ENCODE peak calls at places on chromosomes 5 and 9, in six cellular contexts. One of them, this sample, is unnamed.

GRCh38 chr5:140113180-140113698 is 670 bp upstream of the PURA start:
- DNase-seq in stomach: no peak
- DNase-seq in upper lobe of right lung: peak; percentile 69
- DNase-seq in WERI-Rb-1: peak; percentile 82
- DNase-seq in dorsolateral prefrontal cortex: peak; percentile 30
- DNase-seq in brain microvascular endothelial cell: no peak
- DNase-seq in this sample: peak; percentile 15

GRCh38 chr9:121294181-121294743 is 26.3 kb downstream of the GSN start:
- DNase-seq in upper lobe of right lung: no peak
- DNase-seq in dorsolateral prefrontal cortex: no peak
- DNase-seq in stomach: no peak
- DNase-seq in WERI-Rb-1: no peak
- DNase-seq in brain microvascular endothelial cell: no peak
- DNase-seq in this sample: peak; percentile 82

GRCh38 chr5:115532517-115532916 is 12.1 kb downstream of the FEM1C start:
- DNase-seq in WERI-Rb-1: no peak
- DNase-seq in dorsolateral prefrontal cortex: no peak
- DNase-seq in upper lobe of right lung: no peak
- DNase-seq in brain microvascular endothelial cell: no peak
- DNase-seq in stomach: no peak
- DNase-seq in this sample: no peak

GRCh38 chr9:134650431-134651190 is 9.0 kb downstream of the COL5A1 start:
- DNase-seq in upper lobe of right lung: peak; percentile 51
- DNase-seq in dorsolateral prefrontal cortex: no peak
- DNase-seq in WERI-Rb-1: no peak
- DNase-seq in stomach: no peak
- DNase-seq in brain microvascular endothelial cell: no peak
- DNase-seq in this sample: peak; percentile 12

GRCh38 chr9:21709464-21710058 is 92.9 kb upstream of the MTAP start:
- DNase-seq in brain microvascular endothelial cell: peak; percentile 64
- DNase-seq in upper lobe of right lung: no peak
- DNase-seq in WERI-Rb-1: peak; percentile 65
- DNase-seq in stomach: peak; percentile 72
- DNase-seq in dorsolateral prefrontal cortex: no peak
- DNase-seq in this sample: no peak

GRCh38 chr5:159897786-159898393 is 18.4 kb upstream of the ADRA1B start:
- DNase-seq in dorsolateral prefrontal cortex: no peak
- DNase-seq in stomach: no peak
- DNase-seq in brain microvascular endothelial cell: no peak
- DNase-seq in upper lobe of right lung: no peak
- DNase-seq in WERI-Rb-1: no peak
- DNase-seq in this sample: peak; percentile 29

GRCh38 chr9:29144476-29144875 is 1571.2 kb upstream of the C9orf72 start:
- DNase-seq in stomach: no peak
- DNase-seq in dorsolateral prefrontal cortex: no peak
- DNase-seq in brain microvascular endothelial cell: no peak
- DNase-seq in WERI-Rb-1: no peak
- DNase-seq in upper lobe of right lung: no peak
- DNase-seq in this sample: no peak

GRCh38 chr9:123586140-123586735 is 230.2 kb downstream of the CRB2 start:
- DNase-seq in stomach: no peak
- DNase-seq in upper lobe of right lung: no peak
- DNase-seq in dorsolateral prefrontal cortex: peak; percentile 9
- DNase-seq in WERI-Rb-1: no peak
- DNase-seq in brain microvascular endothelial cell: no peak
- DNase-seq in this sample: no peak

GRCh38 chr9:111999319-111999718 is 102.7 kb downstream of the UGCG start:
- DNase-seq in upper lobe of right lung: no peak
- DNase-seq in stomach: no peak
- DNase-seq in dorsolateral prefrontal cortex: no peak
- DNase-seq in brain microvascular endothelial cell: no peak
- DNase-seq in WERI-Rb-1: no peak
- DNase-seq in this sample: no peak

GRCh38 chr9:92342825-92343488 is 17.2 kb downstream of the CENPP start:
- DNase-seq in dorsolateral prefrontal cortex: no peak
- DNase-seq in stomach: no peak
- DNase-seq in upper lobe of right lung: no peak
- DNase-seq in WERI-Rb-1: no peak
- DNase-seq in brain microvascular endothelial cell: no peak
- DNase-seq in this sample: no peak
- H3K27ac ChIP-seq in dorsolateral prefrontal cortex: no peak overlapping the region
- H3K27ac ChIP-seq in stomach: no peak overlapping the region
- H3K27ac ChIP-seq in upper lobe of right lung: no peak overlapping the region
- H3K27ac ChIP-seq in WERI-Rb-1: no peak overlapping the region
- H3K27ac ChIP-seq in brain microvascular endothelial cell: no peak overlapping the region
- H3K27ac ChIP-seq in this sample: no peak overlapping the region

GRCh38 chr9:95096381-95096780 is 221.1 kb downstream of the FANCC start:
- DNase-seq in upper lobe of right lung: no peak
- DNase-seq in dorsolateral prefrontal cortex: no peak
- DNase-seq in brain microvascular endothelial cell: no peak
- DNase-seq in stomach: no peak
- DNase-seq in WERI-Rb-1: peak; percentile 58
- DNase-seq in this sample: no peak
- TF ChIP-seq CTCF in upper lobe of right lung: no peak
- TF ChIP-seq CTCF in dorsolateral prefrontal cortex: no peak
- TF ChIP-seq CTCF in brain microvascular endothelial cell: peak; percentile 32
- TF ChIP-seq CTCF in stomach: no peak
- TF ChIP-seq CTCF in WERI-Rb-1: peak; percentile 66
- TF ChIP-seq CTCF in this sample: no peak

DNA sequence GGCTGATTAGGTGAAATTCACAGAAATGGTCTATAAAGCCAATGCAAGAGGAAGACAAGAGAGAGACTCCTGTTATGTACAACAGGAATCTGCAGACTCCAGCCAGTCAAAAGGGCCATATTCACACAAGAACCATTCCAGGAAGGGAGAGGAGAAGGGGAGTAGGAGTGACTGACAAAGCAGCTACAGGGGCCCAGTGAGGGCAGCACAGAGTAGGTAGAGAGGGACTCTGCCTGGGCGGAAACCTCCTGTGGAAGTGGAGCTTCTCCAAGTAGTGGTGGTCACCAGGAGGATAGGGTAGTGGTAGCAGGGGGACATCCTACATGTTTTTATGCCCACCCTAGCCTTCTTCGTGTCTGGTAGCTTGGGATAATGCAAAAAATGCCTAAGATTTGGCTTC is 667.3 kb downstream of the ACTL7B start:
- DNase-seq in dorsolateral prefrontal cortex: no peak
- DNase-seq in brain microvascular endothelial cell: no peak
- DNase-seq in WERI-Rb-1: no peak
- DNase-seq in upper lobe of right lung: no peak
- DNase-seq in stomach: no peak
- DNase-seq in this sample: no peak
- H3K27ac ChIP-seq in dorsolateral prefrontal cortex: no peak overlapping the region
- H3K27ac ChIP-seq in brain microvascular endothelial cell: no peak overlapping the region
- H3K27ac ChIP-seq in WERI-Rb-1: no peak overlapping the region
- H3K27ac ChIP-seq in upper lobe of right lung: no peak overlapping the region
- H3K27ac ChIP-seq in stomach: no peak overlapping the region
- H3K27ac ChIP-seq in this sample: no peak overlapping the region

GRCh38 chr5:135242021-135242480 is 157.0 kb downstream of the MACROH2A1 start:
- DNase-seq in brain microvascular endothelial cell: no peak
- DNase-seq in dorsolateral prefrontal cortex: no peak
- DNase-seq in WERI-Rb-1: peak; percentile 2
- DNase-seq in upper lobe of right lung: peak; percentile 63
- DNase-seq in stomach: peak; percentile 5
- DNase-seq in this sample: no peak
- TF ChIP-seq CTCF in brain microvascular endothelial cell: no peak
- TF ChIP-seq CTCF in dorsolateral prefrontal cortex: no peak
- TF ChIP-seq CTCF in WERI-Rb-1: no peak
- TF ChIP-seq CTCF in upper lobe of right lung: no peak
- TF ChIP-seq CTCF in stomach: no peak
- TF ChIP-seq CTCF in this sample: no peak

DNA sequence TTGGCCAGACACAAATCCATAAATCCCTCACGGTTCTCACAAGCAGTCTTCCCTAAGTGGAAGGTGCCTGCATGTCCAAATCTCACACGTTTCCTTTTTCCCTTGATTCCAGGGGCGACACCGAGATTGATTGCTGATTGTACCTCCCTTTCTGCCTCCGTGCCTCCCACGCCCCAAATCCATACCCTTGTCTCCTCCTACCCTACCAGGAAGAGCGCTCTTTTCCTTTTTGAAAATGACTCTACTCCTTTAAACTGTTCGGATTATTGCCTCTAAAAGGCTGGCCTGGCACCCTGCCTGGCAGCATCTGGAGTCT is 4.5 kb downstream of the STC2 start:
- DNase-seq in dorsolateral prefrontal cortex: no peak
- DNase-seq in WERI-Rb-1: no peak
- DNase-seq in stomach: no peak
- DNase-seq in brain microvascular endothelial cell: no peak
- DNase-seq in upper lobe of right lung: no peak
- DNase-seq in this sample: no peak
- H3K27ac ChIP-seq in dorsolateral prefrontal cortex: no peak overlapping the region
- H3K27ac ChIP-seq in WERI-Rb-1: no peak overlapping the region
- H3K27ac ChIP-seq in stomach: peak overlapping the region; percentile 63
- H3K27ac ChIP-seq in brain microvascular endothelial cell: peak overlapping the region; percentile 89
- H3K27ac ChIP-seq in upper lobe of right lung: peak overlapping the region; percentile 49
- H3K27ac ChIP-seq in this sample: peak overlapping the region; percentile 88

GRCh38 chr5:96775050-96775449 is 32.7 kb downstream of the ERAP1 start:
- DNase-seq in upper lobe of right lung: no peak
- DNase-seq in brain microvascular endothelial cell: no peak
- DNase-seq in dorsolateral prefrontal cortex: no peak
- DNase-seq in stomach: no peak
- DNase-seq in WERI-Rb-1: no peak
- DNase-seq in this sample: no peak

GRCh38 chr5:96772542-96772941 is 35.2 kb downstream of the ERAP1 start:
- DNase-seq in WERI-Rb-1: no peak
- DNase-seq in stomach: no peak
- DNase-seq in upper lobe of right lung: no peak
- DNase-seq in brain microvascular endothelial cell: no peak
- DNase-seq in dorsolateral prefrontal cortex: no peak
- DNase-seq in this sample: no peak

GRCh38 chr5:96778409-96778808 is 29.3 kb downstream of the ERAP1 start:
- DNase-seq in dorsolateral prefrontal cortex: no peak
- DNase-seq in stomach: no peak
- DNase-seq in brain microvascular endothelial cell: no peak
- DNase-seq in WERI-Rb-1: no peak
- DNase-seq in upper lobe of right lung: no peak
- DNase-seq in this sample: no peak

GRCh38 chr5:96776606-96777005 is 31.1 kb downstream of the ERAP1 start:
- DNase-seq in upper lobe of right lung: no peak
- DNase-seq in brain microvascular endothelial cell: no peak
- DNase-seq in WERI-Rb-1: no peak
- DNase-seq in dorsolateral prefrontal cortex: no peak
- DNase-seq in stomach: no peak
- DNase-seq in this sample: no peak

GRCh38 chr5:96775689-96776088 is 32.1 kb downstream of the ERAP1 start:
- DNase-seq in stomach: no peak
- DNase-seq in WERI-Rb-1: no peak
- DNase-seq in dorsolateral prefrontal cortex: no peak
- DNase-seq in upper lobe of right lung: no peak
- DNase-seq in brain microvascular endothelial cell: no peak
- DNase-seq in this sample: no peak
- TF ChIP-seq CTCF in stomach: no peak
- TF ChIP-seq CTCF in WERI-Rb-1: no peak
- TF ChIP-seq CTCF in dorsolateral prefrontal cortex: no peak
- TF ChIP-seq CTCF in upper lobe of right lung: no peak
- TF ChIP-seq CTCF in brain microvascular endothelial cell: no peak
- TF ChIP-seq CTCF in this sample: no peak

DNA sequence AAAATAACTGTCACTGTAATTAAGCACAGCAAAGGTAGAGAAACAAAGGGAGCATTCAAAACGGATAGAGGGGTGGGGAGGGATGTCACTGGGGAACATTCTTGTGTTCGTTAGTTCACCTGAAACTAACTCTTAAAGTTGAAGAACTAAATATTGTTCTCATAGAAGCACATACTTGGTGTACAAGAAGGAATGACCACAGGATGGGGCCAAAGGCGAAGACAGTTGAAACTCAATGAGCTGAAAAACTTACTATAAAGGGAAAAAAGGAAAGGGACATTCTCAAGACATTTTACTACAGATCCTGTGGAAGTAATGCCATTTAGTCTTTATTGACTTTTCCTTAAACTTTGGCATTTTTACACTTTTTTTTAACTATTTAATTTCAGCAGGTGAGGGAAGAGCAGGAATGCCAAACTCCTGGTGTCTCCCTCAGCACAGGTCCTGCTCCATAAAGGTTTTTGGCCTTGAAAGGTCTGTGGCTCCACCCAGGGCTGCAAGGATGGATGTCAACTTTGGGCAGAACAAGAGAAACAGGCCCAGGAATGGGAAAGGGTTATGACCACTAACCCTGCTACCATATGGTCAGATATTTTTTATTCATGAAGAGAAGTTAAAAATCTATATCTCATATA is 197.6 kb upstream of the RASA1 start:
- DNase-seq in brain microvascular endothelial cell: peak; percentile 64
- DNase-seq in WERI-Rb-1: peak; percentile 9
- DNase-seq in upper lobe of right lung: no peak
- DNase-seq in dorsolateral prefrontal cortex: no peak
- DNase-seq in stomach: no peak
- DNase-seq in this sample: no peak
- H3K27ac ChIP-seq in brain microvascular endothelial cell: no peak overlapping the region
- H3K27ac ChIP-seq in WERI-Rb-1: no peak overlapping the region
- H3K27ac ChIP-seq in upper lobe of right lung: no peak overlapping the region
- H3K27ac ChIP-seq in dorsolateral prefrontal cortex: no peak overlapping the region
- H3K27ac ChIP-seq in stomach: no peak overlapping the region
- H3K27ac ChIP-seq in this sample: no peak overlapping the region

GRCh38 chr9:80020056-80020455 is 448.3 kb downstream of the TLE4 start:
- DNase-seq in brain microvascular endothelial cell: no peak
- DNase-seq in upper lobe of right lung: no peak
- DNase-seq in WERI-Rb-1: no peak
- DNase-seq in stomach: no peak
- DNase-seq in dorsolateral prefrontal cortex: no peak
- DNase-seq in this sample: no peak
- TF ChIP-seq CTCF in brain microvascular endothelial cell: no peak
- TF ChIP-seq CTCF in upper lobe of right lung: no peak
- TF ChIP-seq CTCF in WERI-Rb-1: no peak
- TF ChIP-seq CTCF in stomach: no peak
- TF ChIP-seq CTCF in dorsolateral prefrontal cortex: no peak
- TF ChIP-seq CTCF in this sample: no peak

GRCh38 chr5:132446621-132447020 is 44.0 kb downstream of the IRF1 start:
- DNase-seq in dorsolateral prefrontal cortex: no peak
- DNase-seq in stomach: peak; percentile 79
- DNase-seq in upper lobe of right lung: no peak
- DNase-seq in WERI-Rb-1: no peak
- DNase-seq in brain microvascular endothelial cell: no peak
- DNase-seq in this sample: peak; percentile 76

GRCh38 chr5:132447196-132447595 is 43.4 kb downstream of the IRF1 start:
- DNase-seq in dorsolateral prefrontal cortex: no peak
- DNase-seq in stomach: no peak
- DNase-seq in brain microvascular endothelial cell: no peak
- DNase-seq in upper lobe of right lung: no peak
- DNase-seq in WERI-Rb-1: no peak
- DNase-seq in this sample: no peak

GRCh38 chr5:132445640-132445923 is 45.0 kb downstream of the IRF1 start:
- DNase-seq in stomach: no peak
- DNase-seq in WERI-Rb-1: no peak
- DNase-seq in brain microvascular endothelial cell: no peak
- DNase-seq in upper lobe of right lung: no peak
- DNase-seq in dorsolateral prefrontal cortex: no peak
- DNase-seq in this sample: no peak

GRCh38 chr5:132444841-132445639 is 45.5 kb downstream of the IRF1 start:
- DNase-seq in dorsolateral prefrontal cortex: no peak
- DNase-seq in stomach: no peak
- DNase-seq in WERI-Rb-1: no peak
- DNase-seq in brain microvascular endothelial cell: no peak
- DNase-seq in upper lobe of right lung: no peak
- DNase-seq in this sample: no peak

GRCh38 chr5:132445930-132446329 is 44.6 kb downstream of the IRF1 start:
- DNase-seq in brain microvascular endothelial cell: no peak
- DNase-seq in WERI-Rb-1: no peak
- DNase-seq in dorsolateral prefrontal cortex: no peak
- DNase-seq in upper lobe of right lung: no peak
- DNase-seq in stomach: no peak
- DNase-seq in this sample: no peak
- H3K27ac ChIP-seq in brain microvascular endothelial cell: no peak overlapping the region
- H3K27ac ChIP-seq in WERI-Rb-1: no peak overlapping the region
- H3K27ac ChIP-seq in dorsolateral prefrontal cortex: no peak overlapping the region
- H3K27ac ChIP-seq in upper lobe of right lung: peak overlapping the region; percentile 9
- H3K27ac ChIP-seq in stomach: no peak overlapping the region
- H3K27ac ChIP-seq in this sample: peak overlapping the region; percentile 74